ENCODE peak calls at places on chromosomes 12 and 14, in five cellular contexts. One of them, this sample, is unnamed.

GRCh38 chr14:100498068-100498467 is 89.1 kb downstream of the BEGAIN start:
- DNase-seq in left ventricle myocardium inferior: no peak
- DNase-seq in gastrocnemius medialis: no peak
- DNase-seq in T-helper 1 cell: no peak
- DNase-seq in GOT3: no peak
- DNase-seq in this sample: no peak

GRCh38 chr12:20011200-20011599 is 357.1 kb upstream of the PDE3A start:
- DNase-seq in left ventricle myocardium inferior: no peak
- DNase-seq in gastrocnemius medialis: no peak
- DNase-seq in T-helper 1 cell: no peak
- DNase-seq in GOT3: no peak
- DNase-seq in this sample: no peak

GRCh38 chr12:13181375-13182070 is 15.0 kb upstream of the EMP1 start:
- DNase-seq in left ventricle myocardium inferior: no peak
- DNase-seq in gastrocnemius medialis: no peak
- DNase-seq in T-helper 1 cell: no peak
- DNase-seq in GOT3: no peak
- DNase-seq in this sample: no peak

GRCh38 chr14:30935445-30935844 is 61.1 kb downstream of the COCH start:
- DNase-seq in left ventricle myocardium inferior: no peak
- DNase-seq in gastrocnemius medialis: no peak
- DNase-seq in T-helper 1 cell: no peak
- DNase-seq in GOT3: no peak
- DNase-seq in this sample: no peak

GRCh38 chr12:52205584-52206308 is 13.9 kb upstream of the KRT80 start:
- DNase-seq in left ventricle myocardium inferior: no peak
- DNase-seq in gastrocnemius medialis: peak; percentile 6
- DNase-seq in T-helper 1 cell: no peak
- DNase-seq in GOT3: no peak
- DNase-seq in this sample: no peak

GRCh38 chr12:108129017-108129812 is at the start of gene WSCD2:
- DNase-seq in left ventricle myocardium inferior: peak; percentile 24
- DNase-seq in gastrocnemius medialis: no peak
- DNase-seq in T-helper 1 cell: no peak
- DNase-seq in GOT3: no peak
- DNase-seq in this sample: no peak

GRCh38 chr12:101967506-101967905 is 90.1 kb downstream of the DRAM1 start:
- DNase-seq in left ventricle myocardium inferior: no peak
- DNase-seq in gastrocnemius medialis: no peak
- DNase-seq in T-helper 1 cell: no peak
- DNase-seq in GOT3: no peak
- DNase-seq in this sample: no peak

GRCh38 chr14:42541535-42542001 is 934.9 kb downstream of the LRFN5 start:
- DNase-seq in left ventricle myocardium inferior: no peak
- DNase-seq in gastrocnemius medialis: no peak
- DNase-seq in T-helper 1 cell: no peak
- DNase-seq in GOT3: no peak
- DNase-seq in this sample: no peak

GRCh38 chr14:94394594-94395305 is 6.3 kb upstream of the SERPINA1 start:
- DNase-seq in left ventricle myocardium inferior: peak; percentile 38
- DNase-seq in gastrocnemius medialis: peak; percentile 47
- DNase-seq in T-helper 1 cell: no peak
- DNase-seq in GOT3: no peak
- DNase-seq in this sample: no peak

GRCh38 chr14:63770187-63770807 is 42.4 kb upstream of the SGPP1 start:
- DNase-seq in left ventricle myocardium inferior: no peak
- DNase-seq in gastrocnemius medialis: no peak
- DNase-seq in T-helper 1 cell: peak; percentile 38
- DNase-seq in GOT3: no peak
- DNase-seq in this sample: peak; percentile 68

GRCh38 chr12:122988612-122989442 is 8.3 kb downstream of the ARL6IP4 start:
- DNase-seq in left ventricle myocardium inferior: no peak
- DNase-seq in gastrocnemius medialis: no peak
- DNase-seq in T-helper 1 cell: no peak
- DNase-seq in GOT3: no peak
- DNase-seq in this sample: no peak

GRCh38 chr12:50563434-50563787 is 58.6 kb downstream of the DIP2B start:
- DNase-seq in left ventricle myocardium inferior: no peak
- DNase-seq in gastrocnemius medialis: no peak
- DNase-seq in T-helper 1 cell: no peak
- DNase-seq in GOT3: no peak
- DNase-seq in this sample: no peak

GRCh38 chr12:131116437-131117117 is 162.9 kb downstream of the ADGRD1 start:
- DNase-seq in left ventricle myocardium inferior: no peak
- DNase-seq in gastrocnemius medialis: peak; percentile 9
- DNase-seq in T-helper 1 cell: no peak
- DNase-seq in GOT3: no peak
- DNase-seq in this sample: no peak

GRCh38 chr12:46005151-46005797 is 14.9 kb upstream of the SCAF11 start:
- DNase-seq in left ventricle myocardium inferior: no peak
- DNase-seq in gastrocnemius medialis: no peak
- DNase-seq in T-helper 1 cell: no peak
- DNase-seq in GOT3: no peak
- DNase-seq in this sample: no peak

GRCh38 chr12:114166360-114166759 is 200.2 kb upstream of the RBM19 start:
- DNase-seq in left ventricle myocardium inferior: no peak
- DNase-seq in gastrocnemius medialis: no peak
- DNase-seq in T-helper 1 cell: no peak
- DNase-seq in GOT3: no peak
- DNase-seq in this sample: no peak

GRCh38 chr14:59356298-59356697 is 108.9 kb downstream of the GPR135 start:
- DNase-seq in left ventricle myocardium inferior: no peak
- DNase-seq in gastrocnemius medialis: no peak
- DNase-seq in T-helper 1 cell: no peak
- DNase-seq in GOT3: no peak
- DNase-seq in this sample: no peak

GRCh38 chr12:1670244-1670814 is 20.5 kb upstream of the ADIPOR2 start:
- DNase-seq in left ventricle myocardium inferior: no peak
- DNase-seq in gastrocnemius medialis: no peak
- DNase-seq in T-helper 1 cell: no peak
- DNase-seq in GOT3: no peak
- DNase-seq in this sample: no peak

GRCh38 chr12:79451365-79451764 is 239.4 kb downstream of the PAWR start:
- DNase-seq in left ventricle myocardium inferior: no peak
- DNase-seq in gastrocnemius medialis: no peak
- DNase-seq in T-helper 1 cell: no peak
- DNase-seq in GOT3: no peak
- DNase-seq in this sample: no peak

GRCh38 chr12:110104188-110104969 is 19.8 kb upstream of the IFT81 start:
- DNase-seq in left ventricle myocardium inferior: no peak
- DNase-seq in gastrocnemius medialis: no peak
- DNase-seq in T-helper 1 cell: no peak
- DNase-seq in GOT3: no peak
- DNase-seq in this sample: no peak

GRCh38 chr14:93056166-93056839 is 59.4 kb downstream of the ITPK1 start:
- DNase-seq in left ventricle myocardium inferior: no peak
- DNase-seq in gastrocnemius medialis: no peak
- DNase-seq in T-helper 1 cell: no peak
- DNase-seq in GOT3: no peak
- DNase-seq in this sample: no peak

GRCh38 chr12:121452356-121453021 is 52.6 kb downstream of the RNF34 start:
- DNase-seq in left ventricle myocardium inferior: no peak
- DNase-seq in gastrocnemius medialis: no peak
- DNase-seq in T-helper 1 cell: no peak
- DNase-seq in GOT3: no peak
- DNase-seq in this sample: no peak

GRCh38 chr12:52268212-52268611 is 6.2 kb upstream of the KRT86 start:
- DNase-seq in left ventricle myocardium inferior: no peak
- DNase-seq in gastrocnemius medialis: peak; percentile 2
- DNase-seq in T-helper 1 cell: no peak
- DNase-seq in GOT3: no peak
- DNase-seq in this sample: no peak

GRCh38 chr12:48818831-48819590 is 715 bp downstream of the CACNB3 start:
- DNase-seq in left ventricle myocardium inferior: no peak
- DNase-seq in gastrocnemius medialis: no peak
- DNase-seq in T-helper 1 cell: no peak
- DNase-seq in GOT3: no peak
- DNase-seq in this sample: peak; percentile 53

GRCh38 chr12:108232565-108232964 is 103.5 kb downstream of the WSCD2 start:
- DNase-seq in left ventricle myocardium inferior: no peak
- DNase-seq in gastrocnemius medialis: no peak
- DNase-seq in T-helper 1 cell: no peak
- DNase-seq in GOT3: no peak
- DNase-seq in this sample: no peak

GRCh38 chr14:90644882-90645281 is 171.3 kb downstream of the TTC7B start:
- DNase-seq in left ventricle myocardium inferior: peak; percentile 54
- DNase-seq in gastrocnemius medialis: peak; percentile 71
- DNase-seq in T-helper 1 cell: no peak
- DNase-seq in GOT3: no peak
- DNase-seq in this sample: no peak

GRCh38 chr14:39339003-39339402 is 93.2 kb downstream of the FBXO33 start:
- DNase-seq in left ventricle myocardium inferior: no peak
- DNase-seq in gastrocnemius medialis: no peak
- DNase-seq in T-helper 1 cell: no peak
- DNase-seq in GOT3: no peak
- DNase-seq in this sample: no peak

GRCh38 chr12:102232446-102232845 is 34.8 kb upstream of the PMCH start:
- DNase-seq in left ventricle myocardium inferior: no peak
- DNase-seq in gastrocnemius medialis: no peak
- DNase-seq in T-helper 1 cell: no peak
- DNase-seq in GOT3: no peak
- DNase-seq in this sample: no peak